ENCODE peak calls at places on chromosome 21, in six cellular contexts. S is activated CD8-positive, alpha-beta T cell treated with anti-CD3 and anti-CD28 coated beads, Interleukin-2, amount 10 ng/mL, durations not matched to agents 7 days and 5 days; T is neural crest cell; I is LoVo; G is skeletal muscle cell; Q is H1. V is an unnamed sample.

GRCh38 chr21:37607081-37607480 is 240.5 kb downstream of the DYRK1A start:
- DNase-seq in S (no peak), T (no peak), I (no peak), G (no peak), Q (no peak), V (no peak)

GRCh38 chr21:36859744-36860501 is 106.5 kb downstream of the HLCS start:
- DNase-seq in S (peak), T (no peak), I (peak), G (no peak), Q (peak), V (peak)

GRCh38 chr21:42456457-42456856 is 39.6 kb downstream of the RSPH1 start:
- DNase-seq in S (peak), T (no peak), I (no peak), G (no peak), Q (no peak), V (no peak)

GRCh38 chr21:39033878-39034589 is 149.2 kb downstream of the PSMG1 start:
- DNase-seq in S (no peak), T (no peak), I (peak), G (peak), Q (no peak), V (no peak)

GRCh38 chr21:42012763-42013329 is 2.7 kb upstream of the ZBTB21 start:
- DNase-seq in S (no peak), T (no peak), I (no peak), G (no peak), Q (peak), V (no peak)

GRCh38 chr21:46065215-46065992 is 32.5 kb upstream of the COL6A2 start:
- DNase-seq in S (no peak), T (no peak), I (no peak), G (no peak), Q (no peak), V (no peak)

GRCh38 chr21:16579538-16579937 is 849.8 kb downstream of the USP25 start:
- DNase-seq in S (no peak), T (no peak), I (no peak), G (no peak), Q (no peak), V (no peak)

GRCh38 chr21:28482657-28483056 is 510.0 kb downstream of the LTN1 start:
- DNase-seq in S (no peak), T (no peak), I (no peak), G (no peak), Q (no peak), V (no peak)

GRCh38 chr21:31444061-31444460 is 100.0 kb upstream of the TIAM1 start:
- DNase-seq in S (no peak), T (no peak), I (no peak), G (peak), Q (no peak), V (no peak)

GRCh38 chr21:33846141-33846540 is 69.5 kb downstream of the ATP5PO start:
- DNase-seq in S (no peak), T (no peak), I (no peak), G (no peak), Q (no peak), V (no peak)

GRCh38 chr21:34890724-34891609 is 158.1 kb downstream of the RUNX1 start:
- DNase-seq in S (peak), T (peak), I (no peak), G (no peak), Q (peak), V (no peak)

GRCh38 chr21:43619344-43619743 is 39.9 kb downstream of the HSF2BP start:
- DNase-seq in S (no peak), T (no peak), I (no peak), G (no peak), Q (no peak), V (no peak)

GRCh38 chr21:17848228-17848627 is 29.1 kb upstream of the C21orf91 start:
- DNase-seq in S (no peak), T (no peak), I (peak), G (peak), Q (no peak), V (no peak)

GRCh38 chr21:37207441-37208009 is 59.6 kb downstream of the VPS26C start:
- DNase-seq in S (peak), T (no peak), I (peak), G (no peak), Q (no peak), V (no peak)

GRCh38 chr21:43733529-43734071 is 14.7 kb downstream of the PDXK start:
- DNase-seq in S (no peak), T (no peak), I (no peak), G (peak), Q (no peak), V (no peak)

GRCh38 chr21:43703068-43703880 is 15.7 kb upstream of the PDXK start:
- DNase-seq in S (peak), T (peak), I (no peak), G (peak), Q (peak), V (peak)

GRCh38 chr21:39319251-39319756 is 5.9 kb upstream of the BRWD1 start:
- DNase-seq in S (no peak), T (no peak), I (no peak), G (no peak), Q (no peak), V (no peak)

GRCh38 chr21:46113497-46114176 is 15.7 kb downstream of the COL6A2 start:
- DNase-seq in S (no peak), T (no peak), I (no peak), G (no peak), Q (no peak), V (no peak)

V was measured in K562.